ENCODE peak calls at places on chromosome 5, in nine cellular contexts. T is mammary epithelial cell, A is ovary, Z is heart right ventricle, C is heart left ventricle, G is hepatocyte, N is thoracic aorta, Q is keratinocyte, L is MM.1S. V is an unnamed sample. For H3K9me3, the result is how much of the 10 kb centered on the place peaks cover.

GRCh38 chr5:128920345-128921215 is 44.7 kb upstream of the SLC27A6 start:
- DNase-seq in T (peak), A (no peak), Z (no peak), C (peak), G (no peak), N (no peak), Q (peak), L (no peak), V (no peak)

GRCh38 chr5:38069360-38069759 is 189.0 kb upstream of the EGFLAM start:
- DNase-seq in T (peak), A (peak), Z (no peak), C (no peak), G (peak), N (no peak), Q (peak), L (no peak), V (no peak)

GRCh38 chr5:173829826-173830225 is 58.3 kb upstream of the CPEB4 start:
- DNase-seq in T (peak), A (no peak), Z (no peak), C (no peak), G (peak), N (no peak), Q (no peak), L (no peak), V (no peak)

GRCh38 chr5:148620696-148621095 is 33.6 kb downstream of the HTR4 start:
- DNase-seq in T (peak), A (no peak), Z (no peak), C (no peak), G (no peak), N (no peak), Q (no peak), L (peak), V (no peak)

GRCh38 chr5:40223884-40224402 is 455.8 kb upstream of the PTGER4 start:
- DNase-seq in T (peak), A (no peak), Z (no peak), C (no peak), G (no peak), N (no peak), Q (peak), L (peak), V (peak)

GRCh38 chr5:81675420-81675819 is 75.5 kb downstream of the SSBP2 start:
- DNase-seq in T (no peak), A (no peak), Z (no peak), C (no peak), G (no peak), N (no peak), Q (no peak), L (no peak), V (no peak)

GRCh38 chr5:53478411-53479044 is 1.9 kb upstream of the FST start:
- DNase-seq in T (peak), A (peak), Z (peak), C (no peak), G (peak), N (no peak), Q (no peak), L (peak), V (no peak)

GRCh38 chr5:17157916-17158529 is 59.4 kb upstream of the BASP1 start:
- DNase-seq in T (peak), A (no peak), Z (no peak), C (no peak), G (peak), N (no peak), Q (peak), L (no peak), V (peak)

GRCh38 chr5:150322202-150322601 is 19.5 kb upstream of the ARSI start:
- DNase-seq in T (peak), A (no peak), Z (no peak), C (no peak), G (no peak), N (no peak), Q (peak), L (no peak), V (no peak)

GRCh38 chr5:96023518-96023917 is 61.9 kb upstream of the ELL2 start:
- DNase-seq in T (no peak), A (no peak), Z (no peak), C (no peak), G (no peak), N (no peak), Q (no peak), L (no peak), V (no peak)

GRCh38 chr5:34886718-34887117 is 28.6 kb downstream of the RAD1 start:
- DNase-seq in T (no peak), A (no peak), Z (no peak), C (no peak), G (no peak), N (no peak), Q (no peak), L (no peak), V (no peak)

GRCh38 chr5:1172670-1173404 is 28.6 kb upstream of the SLC6A19 start:
- DNase-seq in T (no peak), A (no peak), Z (no peak), C (no peak), G (no peak), N (no peak), Q (no peak), L (no peak), V (no peak)

GRCh38 chr5:137072376-137073174 is 426.6 kb downstream of the SPOCK1 start:
- DNase-seq in T (no peak), A (no peak), Z (no peak), C (no peak), G (no peak), N (no peak), Q (no peak), L (no peak), V (no peak)

GRCh38 chr5:116595498-116595897 is 20.9 kb upstream of the SEMA6A start:
- DNase-seq in T (peak), A (no peak), Z (no peak), C (no peak), G (no peak), N (no peak), Q (no peak), L (no peak), V (no peak)

GRCh38 chr5:53645581-53645980 is 85.1 kb downstream of the NDUFS4 start:
- DNase-seq in T (no peak), A (no peak), Z (no peak), C (no peak), G (no peak), N (no peak), Q (no peak), L (no peak), V (no peak)

GRCh38 chr5:105616599-105616998 is 2054.0 kb upstream of the NUDT12 start:
- DNase-seq in T (no peak), A (no peak), Z (no peak), C (no peak), G (no peak), N (no peak), Q (no peak), L (no peak), V (no peak)

GRCh38 chr5:149731617-149732400 is 1.7 kb downstream of the PPARGC1B start:
- DNase-seq in T (peak), A (peak), Z (peak), C (peak), G (peak), N (peak), Q (peak), L (peak), V (peak)

GRCh38 chr5:171309526-171310333 is 682 bp downstream of the TLX3 start:
- DNase-seq in T (no peak), A (no peak), Z (no peak), C (no peak), G (no peak), N (no peak), Q (no peak), L (no peak), V (no peak)

GRCh38 chr5:165157209-165157608 is 1651.8 kb downstream of the MAT2B start:
- DNase-seq in T (no peak), A (no peak), Z (no peak), C (no peak), G (no peak), N (no peak), Q (no peak), L (no peak), V (no peak)

GRCh38 chr5:35598707-35599370 is 18.8 kb upstream of the SPEF2 start:
- DNase-seq in T (no peak), A (no peak), Z (no peak), C (no peak), G (peak), N (no peak), Q (no peak), L (no peak), V (no peak)

GRCh38 chr5:181255276-181255675 is 5.7 kb downstream of the TRIM52 start:
- DNase-seq in T (no peak), A (no peak), Z (no peak), C (no peak), G (no peak), N (no peak), Q (no peak), L (no peak), V (no peak)

GRCh38 chr5:141343242-141343952 is at the start of gene PCDHGA3:
- DNase-seq in T (peak), A (no peak), Z (no peak), C (peak), G (no peak), N (no peak), Q (no peak), L (peak), V (no peak)

GRCh38 chr5:135460246-135461033 is 8.3 kb upstream of the TIFAB start:
- DNase-seq in T (no peak), A (no peak), Z (no peak), C (no peak), G (no peak), N (no peak), Q (no peak), L (no peak), V (no peak)

GRCh38 chr5:79806741-79807140 is 117.1 kb downstream of the CMYA5 start:
- DNase-seq in T (no peak), A (no peak), Z (no peak), C (no peak), G (no peak), N (no peak), Q (no peak), L (no peak), V (no peak)

GRCh38 chr5:83034552-83035181 is 42.5 kb downstream of the TMEM167A start:
- DNase-seq in T (no peak), A (no peak), Z (no peak), C (no peak), G (no peak), N (no peak), Q (no peak), L (no peak), V (no peak)

GRCh38 chr5:16665611-16666010 is 48.8 kb upstream of the RETREG1 start:
- DNase-seq in T (no peak), A (no peak), Z (no peak), C (no peak), G (no peak), N (no peak), Q (no peak), L (no peak), V (peak)

GRCh38 chr5:132883261-132883834 is 9.9 kb downstream of the LEAP2 start:
- DNase-seq in T (peak), A (no peak), Z (no peak), C (peak), G (peak), N (no peak), Q (peak), L (peak), V (peak)

GRCh38 chr5:115770466-115770865 is 46.0 kb downstream of the CDO1 start:
- DNase-seq in T (no peak), A (no peak), Z (no peak), C (no peak), G (no peak), N (no peak), Q (no peak), L (no peak), V (no peak)

GRCh38 chr5:67306997-67307580 is 110.5 kb upstream of the CD180 start:
- DNase-seq in T (no peak), A (no peak), Z (no peak), C (no peak), G (no peak), N (no peak), Q (no peak), L (no peak), V (no peak)

GRCh38 chr5:96657068-96657467 is 5.1 kb upstream of the CAST start:
- DNase-seq in T (peak), A (no peak), Z (no peak), C (no peak), G (peak), N (no peak), Q (peak), L (peak), V (peak)

GRCh38 chr5:9652295-9652694 is 22.1 kb upstream of the TAS2R1 start:
- DNase-seq in T (no peak), A (no peak), Z (no peak), C (no peak), G (no peak), N (no peak), Q (no peak), L (no peak), V (no peak)

GRCh38 chr5:9655641-9656040 is 25.5 kb upstream of the TAS2R1 start:
- DNase-seq in T (no peak), A (no peak), Z (no peak), C (no peak), G (no peak), N (no peak), Q (no peak), L (no peak), V (no peak)

GRCh38 chr5:9654886-9655285 is 24.7 kb upstream of the TAS2R1 start:
- DNase-seq in T (peak), A (no peak), Z (no peak), C (no peak), G (no peak), N (no peak), Q (no peak), L (no peak), V (no peak)

GRCh38 chr5:9653811-9654210 is 23.7 kb upstream of the TAS2R1 start:
- DNase-seq in T (peak), A (no peak), Z (peak), C (peak), G (peak), N (peak), Q (no peak), L (peak), V (peak)

DNA sequence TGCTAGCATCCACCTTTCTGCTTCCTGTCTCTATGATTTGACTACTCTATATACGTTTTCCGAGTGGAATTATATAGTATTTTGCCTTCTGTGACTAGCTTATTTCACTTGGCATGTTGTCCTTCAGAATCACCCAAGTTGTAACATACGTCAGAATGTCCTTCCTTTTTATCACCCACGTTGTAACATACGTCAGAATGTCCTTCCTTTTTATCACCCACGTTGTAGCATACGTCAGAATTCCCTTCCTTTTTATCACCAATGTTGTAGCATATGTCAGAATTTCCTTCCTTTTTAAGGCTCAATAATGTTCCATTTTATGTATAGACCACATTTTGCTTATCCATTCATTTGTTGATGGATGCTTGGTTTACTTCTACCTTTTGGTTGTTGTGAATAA is 22.9 kb upstream of the TAS2R1 start:
- DNase-seq in T (no peak), A (no peak), Z (no peak), C (no peak), G (no peak), N (no peak), Q (no peak), L (no peak), V (no peak)
- TF ChIP-seq CTCF in T (no peak), A (no peak), Z (no peak), C (no peak), G (no peak), N (no peak), Q (no peak), L (no peak), V (no peak)

DNA sequence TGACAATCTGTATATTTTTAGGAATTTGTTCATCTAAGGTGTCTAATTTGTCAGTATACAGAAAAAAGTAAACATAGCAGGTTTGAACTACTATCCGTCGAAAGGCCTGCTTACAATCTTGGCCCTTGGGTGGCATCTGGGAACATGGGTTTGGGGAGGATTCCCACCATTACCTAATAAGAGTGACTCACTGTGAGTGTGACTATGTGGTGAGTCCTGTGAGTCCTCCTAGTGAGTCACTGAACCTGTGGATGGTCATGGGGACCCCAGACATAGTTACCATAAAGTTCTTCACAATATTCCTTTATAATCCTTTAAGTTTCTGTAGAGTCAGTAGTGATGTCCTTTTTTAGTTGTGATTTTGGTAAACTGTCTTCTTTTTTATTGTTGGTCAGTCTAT is 37.0 kb downstream of the RNF130 start:
- DNase-seq in T (peak), A (no peak), Z (no peak), C (no peak), G (no peak), N (no peak), Q (no peak), L (no peak), V (no peak)
- H3K9me3 ChIP-seq in T (under half), A (under half), Z (under half), C (under half), G (under half), N (under half), Q (under half), L (under half), V (under half)

DNA sequence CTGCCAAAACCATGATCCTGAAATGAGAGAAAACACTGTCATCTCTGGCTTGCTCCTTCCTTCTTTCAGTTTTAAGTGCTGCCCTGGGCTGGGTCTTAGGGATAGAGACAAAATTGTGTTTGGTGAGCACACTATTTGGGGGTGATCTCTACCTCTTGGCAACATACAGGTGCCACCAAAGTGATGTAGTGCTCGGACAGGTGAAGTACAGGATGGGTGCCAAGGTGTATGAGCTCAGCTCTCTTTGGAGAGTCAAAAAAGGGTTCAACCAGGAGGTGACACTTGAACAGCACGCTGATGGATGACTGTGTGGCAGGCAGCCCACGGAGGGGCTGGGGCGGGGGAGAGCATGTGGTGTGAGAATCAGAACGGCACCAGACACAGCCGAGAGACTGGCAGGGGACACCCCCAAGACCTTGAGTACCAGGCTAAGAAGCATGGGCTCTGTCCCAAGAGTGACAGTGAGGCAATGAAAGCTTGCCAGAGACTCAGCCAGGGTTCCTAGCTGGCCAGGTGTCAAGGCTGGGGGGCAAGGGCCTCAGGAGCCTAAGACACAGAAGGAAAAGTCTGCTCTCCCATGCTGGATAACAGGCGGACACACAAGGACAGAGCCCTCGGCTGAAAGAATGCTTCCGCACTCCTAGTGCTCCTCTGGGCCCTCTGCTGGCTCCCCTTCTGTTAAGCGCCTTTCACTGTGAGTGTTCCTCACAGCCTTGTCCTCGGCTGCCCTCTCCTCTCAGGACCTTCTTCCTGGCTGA is 2.5 kb downstream of the NHP2 start:
- DNase-seq in T (no peak), A (no peak), Z (no peak), C (no peak), G (no peak), N (no peak), Q (no peak), L (no peak), V (no peak)
- TF ChIP-seq CTCF in T (no peak), A (no peak), Z (no peak), C (no peak), G (no peak), N (no peak), Q (no peak), L (no peak), V (peak)

GRCh38 chr5:4095918-4096630 is 500.4 kb downstream of the IRX1 start:
- DNase-seq in T (no peak), A (no peak), Z (no peak), C (peak), G (no peak), N (no peak), Q (no peak), L (no peak), V (no peak)

GRCh38 chr5:4099401-4099800 is 503.8 kb downstream of the IRX1 start:
- DNase-seq in T (no peak), A (no peak), Z (no peak), C (no peak), G (no peak), N (no peak), Q (no peak), L (no peak), V (no peak)

GRCh38 chr5:4098226-4098625 is 502.6 kb downstream of the IRX1 start:
- DNase-seq in T (no peak), A (no peak), Z (no peak), C (no peak), G (no peak), N (no peak), Q (no peak), L (no peak), V (no peak)

GRCh38 chr5:4093970-4094369 is 498.3 kb downstream of the IRX1 start:
- DNase-seq in T (no peak), A (no peak), Z (no peak), C (no peak), G (no peak), N (no peak), Q (no peak), L (no peak), V (no peak)

GRCh38 chr5:4097194-4097593 is 501.6 kb downstream of the IRX1 start:
- DNase-seq in T (no peak), A (no peak), Z (no peak), C (no peak), G (no peak), N (no peak), Q (no peak), L (no peak), V (no peak)
- H3K9me3 ChIP-seq in T (under half), A (under half), Z (under half), C (under half), G (under half), N (under half), Q (under half), L (under half), V (under half)